ENCODE peak calls at places on chromosomes 1 and 21, in five cellular contexts. P is foreskin fibroblast, X is astrocyte of the spinal cord, C is body of pancreas, A is adrenal gland. Q is an unnamed sample.

GRCh38 chr1:209403921-209404320 is 179.6 kb upstream of the CAMK1G start:
- DNase-seq in X (no peak), P (no peak), A (no peak), C (no peak), Q (no peak)

GRCh38 chr1:244840219-244840794 is 4.8 kb downstream of the COX20 start:
- DNase-seq in P (no peak), C (no peak), X (no peak), A (no peak), Q (no peak)

GRCh38 chr1:233057836-233058235 is 107.4 kb downstream of the NTPCR start:
- DNase-seq in C (no peak), A (no peak), X (no peak), P (no peak), Q (no peak)

GRCh38 chr1:114316204-114316603 is 162.5 kb upstream of the SYT6 start:
- DNase-seq in C (no peak), P (no peak), A (no peak), X (no peak), Q (no peak)

GRCh38 chr1:23837905-23838304 is 12.7 kb upstream of the HMGCL start:
- DNase-seq in X (no peak), C (peak), P (no peak), A (no peak), Q (no peak)

GRCh38 chr1:22509815-22510214 is 53.5 kb upstream of the EPHA8 start:
- DNase-seq in X (peak), C (peak), P (no peak), A (no peak), Q (peak)

GRCh38 chr1:171486048-171486519 is 754 bp downstream of the PRRC2C start:
- DNase-seq in X (peak), C (peak), A (peak), P (peak), Q (peak)

GRCh38 chr1:179550753-179551682 is 24.7 kb downstream of the NPHS2 start:
- DNase-seq in P (peak), X (peak), A (no peak), C (no peak), Q (peak)

GRCh38 chr1:89149229-89149628 is 23.3 kb upstream of the GBP2 start:
- DNase-seq in C (peak), P (peak), X (peak), A (peak), Q (peak)

GRCh38 chr1:206714331-206715058 is 29.8 kb downstream of the MAPKAPK2 start:
- DNase-seq in P (peak), X (peak), C (peak), A (peak), Q (peak)

GRCh38 chr1:47507921-47508894 is 70.4 kb downstream of the FOXD2 start:
- DNase-seq in P (peak), C (peak), X (no peak), A (peak), Q (no peak)

GRCh38 chr1:77857557-77857956 is 30.9 kb upstream of the NEXN start:
- DNase-seq in P (no peak), X (peak), A (no peak), C (no peak), Q (peak)

GRCh38 chr1:18907021-18907913 is 4.9 kb upstream of the ALDH4A1 start:
- DNase-seq in C (peak), P (peak), X (peak), A (peak), Q (peak)

GRCh38 chr1:7267493-7267892 is 482.2 kb downstream of the CAMTA1 start:
- DNase-seq in X (peak), C (no peak), A (peak), P (peak), Q (peak)

GRCh38 chr1:116951175-116951935 is 41.6 kb downstream of the PTGFRN start:
- DNase-seq in X (peak), P (peak), C (peak), A (peak), Q (peak)

GRCh38 chr1:201970334-201971159 is 11.9 kb upstream of the RNPEP start:
- DNase-seq in C (no peak), A (no peak), X (peak), P (no peak), Q (no peak)

GRCh38 chr1:1914842-1915692 is at the start of gene CALML6:
- DNase-seq in A (no peak), C (no peak), P (no peak), X (no peak), Q (no peak)

GRCh38 chr1:195376190-195376589 is 1232.0 kb downstream of the KCNT2 start:
- DNase-seq in P (peak), C (no peak), A (no peak), X (no peak), Q (no peak)

GRCh38 chr1:9700340-9700739 is 48.8 kb downstream of the PIK3CD start:
- DNase-seq in X (peak), P (peak), A (no peak), C (no peak), Q (peak)

GRCh38 chr1:13483946-13484345 is 29.9 kb downstream of the LRRC38 start:
- DNase-seq in X (no peak), P (no peak), C (no peak), A (no peak), Q (no peak)

GRCh38 chr1:71561729-71562128 is 480.9 kb upstream of the ZRANB2 start:
- DNase-seq in A (no peak), C (no peak), P (peak), X (peak), Q (peak)

GRCh38 chr1:209335090-209335692 is 248.3 kb upstream of the CAMK1G start:
- DNase-seq in A (peak), P (no peak), C (peak), X (peak), Q (peak)

GRCh38 chr1:65109515-65109914 is 38.5 kb upstream of the AK4 start:
- DNase-seq in A (no peak), X (no peak), P (no peak), C (no peak), Q (no peak)

GRCh38 chr21:45075606-45076244 is 1.3 kb downstream of the ADARB1 start:
- DNase-seq in X (peak), A (no peak), P (no peak), C (no peak), Q (peak)

GRCh38 chr1:44531785-44532566 is 126.9 kb downstream of the RNF220 start:
- DNase-seq in A (no peak), P (peak), C (no peak), X (peak), Q (peak)

GRCh38 chr1:61282387-61282786 is 200.0 kb downstream of the NFIA start:
- DNase-seq in A (no peak), P (no peak), X (no peak), C (no peak), Q (peak)

GRCh38 chr1:22229374-22229773 is 86.5 kb upstream of the WNT4 start:
- DNase-seq in C (no peak), P (no peak), X (no peak), A (peak), Q (peak)

GRCh38 chr1:28983509-28984310 is 69.3 kb downstream of the EPB41 start:
- DNase-seq in C (peak), X (no peak), A (peak), P (no peak), Q (no peak)

GRCh38 chr1:179441456-179441855 is 75.7 kb downstream of the AXDND1 start:
- DNase-seq in X (no peak), A (no peak), P (no peak), C (no peak), Q (no peak)

GRCh38 chr1:212668477-212668876 is 31.2 kb downstream of the BATF3 start:
- DNase-seq in A (no peak), C (no peak), X (no peak), P (no peak), Q (no peak)

GRCh38 chr1:212669102-212669501 is 30.5 kb downstream of the BATF3 start:
- DNase-seq in P (no peak), C (no peak), X (no peak), A (no peak), Q (no peak)

GRCh38 chr1:212666116-212666775 is 33.4 kb downstream of the BATF3 start:
- DNase-seq in C (no peak), X (no peak), P (no peak), A (no peak), Q (no peak)

GRCh38 chr1:212665241-212666115 is 34.2 kb downstream of the BATF3 start:
- DNase-seq in P (peak), C (peak), X (peak), A (peak), Q (peak)

GRCh38 chr1:212667223-212668139 is 32.2 kb downstream of the BATF3 start:
- DNase-seq in C (peak), P (peak), X (peak), A (peak), Q (peak)
- H3K4me3 ChIP-seq in C (no peak), P (peak), X (no peak), A (no peak), Q (peak)

DNA sequence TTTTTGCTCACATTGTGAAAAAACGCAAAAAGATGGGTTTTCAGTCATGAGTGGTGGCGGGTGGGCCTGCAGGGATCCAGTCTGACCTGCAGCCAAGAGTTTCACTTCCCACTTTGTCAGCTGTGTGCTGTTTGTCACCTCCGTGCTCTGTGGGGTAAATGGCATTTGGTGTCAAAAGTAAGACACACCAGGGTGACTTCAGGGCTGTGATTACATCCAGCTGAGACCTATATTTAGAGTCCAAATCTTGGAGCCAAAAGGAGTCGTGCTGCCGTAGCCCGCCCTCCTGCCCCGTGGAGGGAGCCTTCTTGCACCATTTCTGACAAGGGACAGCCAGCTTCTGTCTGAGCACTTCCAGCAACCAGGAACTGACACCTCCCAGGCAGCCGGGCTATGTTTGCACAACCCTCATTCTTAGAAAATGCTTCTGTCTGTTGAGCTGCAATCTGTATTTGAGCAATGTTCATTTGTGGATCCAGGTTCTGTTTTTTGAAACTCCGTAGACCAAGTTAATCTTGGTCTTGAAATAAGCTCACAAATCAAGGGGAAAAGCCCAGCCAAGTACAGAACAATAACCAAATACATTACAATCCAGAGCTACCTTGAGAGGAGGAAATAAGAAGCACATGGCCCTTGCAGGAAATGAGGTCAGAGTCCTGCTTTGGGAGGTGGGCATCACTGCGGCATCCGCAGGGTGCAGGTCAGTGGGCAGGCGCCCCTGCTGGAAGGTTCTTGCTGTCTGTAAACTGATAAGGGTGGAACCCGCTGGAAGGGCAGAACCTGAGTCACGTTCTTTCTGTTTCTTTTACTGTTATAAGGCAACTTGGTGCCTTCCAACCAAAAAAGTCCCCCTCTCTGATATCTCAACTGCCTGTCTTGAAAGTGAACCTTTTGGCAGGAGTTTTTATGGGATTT is 14.4 kb downstream of the ABCG1 start:
- DNase-seq in X (peak), C (peak), A (peak), P (peak), Q (peak)
- TF ChIP-seq CTCF in X (no peak), C (no peak), A (peak), P (no peak), Q (peak)

GRCh38 chr1:229578168-229579100 is 19.9 kb upstream of the ABCB10 start:
- DNase-seq in P (no peak), A (no peak), C (no peak), X (no peak), Q (no peak)
- H3K4me3 ChIP-seq in P (no peak), A (peak), C (no peak), X (no peak), Q (no peak)

GRCh38 chr1:203636306-203636705 is 9.7 kb downstream of the ATP2B4 start:
- DNase-seq in A (no peak), P (no peak), X (peak), C (no peak), Q (peak)

GRCh38 chr1:203640723-203641523 is 14.3 kb downstream of the ATP2B4 start:
- DNase-seq in P (no peak), X (no peak), C (no peak), A (no peak), Q (no peak)

GRCh38 chr1:203638076-203638475 is 11.4 kb downstream of the ATP2B4 start:
- DNase-seq in A (no peak), C (no peak), X (no peak), P (no peak), Q (no peak)

GRCh38 chr1:203640117-203640516 is 13.5 kb downstream of the ATP2B4 start:
- DNase-seq in A (no peak), X (no peak), P (no peak), C (no peak), Q (no peak)

GRCh38 chr1:203638914-203639313 is 12.3 kb downstream of the ATP2B4 start:
- DNase-seq in P (no peak), C (no peak), A (peak), X (no peak), Q (peak)
- TF ChIP-seq CTCF in P (no peak), C (no peak), A (no peak), X (no peak), Q (peak)

GRCh38 chr1:177983087-177983823 is 13.4 kb upstream of the SEC16B start:
- DNase-seq in X (no peak), P (no peak), A (no peak), C (peak), Q (peak)
- H3K4me3 ChIP-seq in X (peak), P (peak), A (no peak), C (no peak), Q (peak)

Q was measured in fibroblast of the aortic adventitia.